ENCODE peak calls at places on chromosomes 6 and 20, in four cellular contexts. D is mucosa of gallbladder, L is cardiac septum, U is NCI-H2029 treated with DMSO at 0.1 percent for 48 hours. T is an unnamed sample.

GRCh38 chr6:47672816-47673215 is 25.6 kb upstream of the ADGRF4 start:
- DNase-seq in D (no peak), L (no peak), U (no peak), T (no peak)

GRCh38 chr6:170147056-170147787 is 143.7 kb downstream of the DLL1 start:
- DNase-seq in D (peak; percentile 56), L (no peak), U (no peak), T (no peak)

GRCh38 chr6:170209354-170210025 is 81.4 kb downstream of the DLL1 start:
- DNase-seq in D (peak; percentile 5), L (peak; percentile 71), U (no peak), T (peak; percentile 37)

GRCh38 chr6:72032056-72032455 is 145.7 kb downstream of the RIMS1 start:
- DNase-seq in D (no peak), L (no peak), U (no peak), T (no peak)

GRCh38 chr6:93453956-93454355 is 34.6 kb upstream of the EPHA7 start:
- DNase-seq in D (no peak), L (no peak), U (no peak), T (no peak)

GRCh38 chr20:52905235-52905634 is 66.9 kb upstream of the TSHZ2 start:
- DNase-seq in D (no peak), L (no peak), U (no peak), T (no peak)

GRCh38 chr6:111657146-111657545 is 51.5 kb upstream of the TRAF3IP2 start:
- DNase-seq in D (no peak), L (no peak), U (no peak), T (no peak)

GRCh38 chr6:69138893-69139494 is 503.9 kb downstream of the ADGRB3 start:
- DNase-seq in D (no peak), L (no peak), U (no peak), T (no peak)

GRCh38 chr6:112311950-112312547 is 35.1 kb upstream of the RFPL4B start:
- DNase-seq in D (no peak), L (no peak), U (peak; percentile 65), T (no peak)

GRCh38 chr6:139973602-139974373 is 599.3 kb upstream of the CITED2 start:
- DNase-seq in D (no peak), L (no peak), U (no peak), T (no peak)

GRCh38 chr6:169777896-169778295 is 26.5 kb downstream of the ERMARD start:
- DNase-seq in D (no peak), L (no peak), U (no peak), T (peak; percentile 28)

T was measured in ureter.